ENCODE peak calls at places on chromosomes 6 and 20, in six cellular contexts. One of them, this sample, is unnamed.

GRCh38 chr6:31058128-31058894 is 48.0 kb downstream of the MUC22 start:
- DNase-seq in H1: no peak
- DNase-seq in K562: peak
- DNase-seq in HL-60: peak
- DNase-seq in SK-N-SH: peak
- DNase-seq in HepG2: peak
- DNase-seq in this sample: no peak

GRCh38 chr6:128018821-128019220 is 118.0 kb upstream of the THEMIS start:
- DNase-seq in H1: no peak
- DNase-seq in HL-60: no peak
- DNase-seq in HepG2: no peak
- DNase-seq in K562: no peak
- DNase-seq in SK-N-SH: no peak
- DNase-seq in this sample: no peak

GRCh38 chr6:147547369-147547902 is 38.9 kb downstream of the SAMD5 start:
- DNase-seq in HL-60: no peak
- DNase-seq in H1: no peak
- DNase-seq in SK-N-SH: no peak
- DNase-seq in HepG2: no peak
- DNase-seq in K562: no peak
- DNase-seq in this sample: no peak

GRCh38 chr6:125888989-125889656 is 67.4 kb upstream of the HINT3 start:
- DNase-seq in HepG2: peak
- DNase-seq in H1: no peak
- DNase-seq in HL-60: no peak
- DNase-seq in K562: peak
- DNase-seq in SK-N-SH: no peak
- DNase-seq in this sample: no peak

GRCh38 chr6:80165143-80165542 is 58.7 kb downstream of the BCKDHB start:
- DNase-seq in H1: no peak
- DNase-seq in HepG2: no peak
- DNase-seq in K562: no peak
- DNase-seq in HL-60: peak
- DNase-seq in SK-N-SH: no peak
- DNase-seq in this sample: peak

GRCh38 chr6:91442342-91442741 is 855.5 kb upstream of the MAP3K7 start:
- DNase-seq in H1: no peak
- DNase-seq in K562: no peak
- DNase-seq in SK-N-SH: no peak
- DNase-seq in HL-60: no peak
- DNase-seq in HepG2: no peak
- DNase-seq in this sample: no peak

GRCh38 chr20:38032585-38033329 is 499 bp downstream of the TTI1 start:
- DNase-seq in HepG2: peak
- DNase-seq in SK-N-SH: no peak
- DNase-seq in H1: no peak
- DNase-seq in K562: no peak
- DNase-seq in HL-60: peak
- DNase-seq in this sample: no peak

GRCh38 chr20:56800088-56800487 is 171.0 kb downstream of the TFAP2C start:
- DNase-seq in H1: no peak
- DNase-seq in K562: no peak
- DNase-seq in SK-N-SH: no peak
- DNase-seq in HepG2: no peak
- DNase-seq in HL-60: no peak
- DNase-seq in this sample: no peak

GRCh38 chr20:1393507-1393882 is 641 bp upstream of the FKBP1A start:
- DNase-seq in SK-N-SH: no peak
- DNase-seq in HL-60: no peak
- DNase-seq in K562: no peak
- DNase-seq in H1: no peak
- DNase-seq in HepG2: no peak
- DNase-seq in this sample: no peak

GRCh38 chr6:22727709-22728108 is 158.3 kb downstream of the HDGFL1 start:
- DNase-seq in K562: no peak
- DNase-seq in HL-60: no peak
- DNase-seq in SK-N-SH: no peak
- DNase-seq in HepG2: no peak
- DNase-seq in H1: no peak
- DNase-seq in this sample: no peak

GRCh38 chr6:165794179-165794601 is 131.1 kb upstream of the PDE10A start:
- DNase-seq in HL-60: no peak
- DNase-seq in HepG2: no peak
- DNase-seq in H1: no peak
- DNase-seq in K562: no peak
- DNase-seq in SK-N-SH: no peak
- DNase-seq in this sample: no peak

DNA sequence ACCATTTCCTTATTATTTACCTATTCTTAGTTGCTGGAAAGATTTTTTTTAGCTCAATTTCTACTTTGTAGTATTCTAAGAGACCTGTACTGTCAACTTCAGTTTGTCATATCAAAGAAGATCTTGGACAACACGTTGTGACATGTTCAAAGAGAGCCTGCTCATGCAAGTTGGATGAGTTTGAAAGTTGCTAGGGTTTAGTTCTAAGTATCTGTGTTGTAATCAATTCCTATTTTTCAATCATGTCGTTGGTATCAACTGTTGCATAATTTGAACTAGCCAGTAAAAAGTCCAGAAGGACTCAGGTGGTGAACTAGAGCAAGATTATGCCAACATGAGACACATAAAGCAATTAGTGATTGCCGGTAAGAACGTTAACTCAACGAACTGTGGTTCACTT is 30.2 kb downstream of the PKIB start:
- DNase-seq in HL-60: no peak
- DNase-seq in H1: no peak
- DNase-seq in K562: no peak
- DNase-seq in SK-N-SH: no peak
- DNase-seq in HepG2: no peak
- DNase-seq in this sample: no peak
- TF ChIP-seq GABPA in HL-60: no peak
- TF ChIP-seq GABPA in H1: no peak
- TF ChIP-seq GABPA in K562: no peak
- TF ChIP-seq GABPA in SK-N-SH: no peak
- TF ChIP-seq GABPA in HepG2: no peak
- TF ChIP-seq GABPA in this sample: no peak

GRCh38 chr6:137361701-137362100 is 132.5 kb downstream of the OLIG3 start:
- DNase-seq in K562: no peak
- DNase-seq in SK-N-SH: no peak
- DNase-seq in HL-60: no peak
- DNase-seq in HepG2: peak
- DNase-seq in H1: no peak
- DNase-seq in this sample: no peak
- H3K27ac ChIP-seq in K562: no peak
- H3K27ac ChIP-seq in SK-N-SH: no peak
- H3K27ac ChIP-seq in HL-60: no peak
- H3K27ac ChIP-seq in HepG2: no peak
- H3K27ac ChIP-seq in H1: no peak
- H3K27ac ChIP-seq in this sample: no peak

DNA sequence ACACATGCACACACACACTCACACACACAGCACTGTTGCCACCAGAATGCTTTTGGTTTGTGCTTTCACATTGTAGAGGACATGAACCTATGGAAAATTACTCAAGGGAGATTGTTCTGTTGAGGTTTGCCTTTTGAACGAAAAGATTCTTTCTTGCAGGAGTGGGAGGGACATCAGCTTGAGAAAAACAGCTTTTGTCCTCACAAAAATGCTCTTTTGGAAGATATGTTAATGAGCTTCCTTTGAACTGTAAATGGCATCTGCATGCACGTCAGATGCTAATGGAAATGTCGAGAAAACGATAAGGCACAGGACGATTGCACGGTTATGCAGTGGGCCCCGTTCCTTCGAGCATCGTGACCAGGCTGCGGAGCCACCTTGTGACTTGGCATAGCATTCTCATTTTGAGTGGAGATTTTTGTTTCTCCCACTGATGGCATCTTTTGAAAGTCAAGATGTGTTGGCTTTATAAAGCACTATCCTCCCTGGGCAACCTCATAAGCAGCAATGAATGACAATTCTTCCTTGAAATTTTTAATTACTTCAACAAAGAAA is 724.0 kb downstream of the KIF16B start:
- DNase-seq in H1: no peak
- DNase-seq in HL-60: no peak
- DNase-seq in HepG2: no peak
- DNase-seq in SK-N-SH: no peak
- DNase-seq in K562: no peak
- DNase-seq in this sample: no peak
- TF ChIP-seq GABPA in H1: no peak
- TF ChIP-seq GABPA in HL-60: no peak
- TF ChIP-seq GABPA in HepG2: no peak
- TF ChIP-seq GABPA in SK-N-SH: no peak
- TF ChIP-seq GABPA in K562: no peak
- TF ChIP-seq GABPA in this sample: no peak

GRCh38 chr6:139449611-139450000 is 75.2 kb upstream of the CITED2 start:
- DNase-seq in HL-60: no peak
- DNase-seq in K562: no peak
- DNase-seq in SK-N-SH: no peak
- DNase-seq in HepG2: no peak
- DNase-seq in H1: no peak
- DNase-seq in this sample: no peak
- H3K27ac ChIP-seq in HL-60: peak
- H3K27ac ChIP-seq in K562: peak
- H3K27ac ChIP-seq in SK-N-SH: peak
- H3K27ac ChIP-seq in HepG2: no peak
- H3K27ac ChIP-seq in H1: no peak
- H3K27ac ChIP-seq in this sample: no peak

GRCh38 chr20:36470482-36471062 is 70.7 kb upstream of the MYL9 start:
- DNase-seq in HL-60: no peak
- DNase-seq in HepG2: no peak
- DNase-seq in K562: no peak
- DNase-seq in SK-N-SH: no peak
- DNase-seq in H1: no peak
- DNase-seq in this sample: no peak

GRCh38 chr20:36466089-36466488 is 75.2 kb upstream of the MYL9 start:
- DNase-seq in HepG2: no peak
- DNase-seq in H1: no peak
- DNase-seq in HL-60: no peak
- DNase-seq in K562: no peak
- DNase-seq in SK-N-SH: no peak
- DNase-seq in this sample: no peak

GRCh38 chr20:36467076-36467999 is 74.0 kb upstream of the MYL9 start:
- DNase-seq in SK-N-SH: no peak
- DNase-seq in HL-60: no peak
- DNase-seq in H1: no peak
- DNase-seq in HepG2: no peak
- DNase-seq in K562: no peak
- DNase-seq in this sample: no peak

GRCh38 chr20:36469973-36470372 is 71.3 kb upstream of the MYL9 start:
- DNase-seq in K562: no peak
- DNase-seq in HL-60: no peak
- DNase-seq in H1: no peak
- DNase-seq in HepG2: no peak
- DNase-seq in SK-N-SH: no peak
- DNase-seq in this sample: no peak

GRCh38 chr20:36468149-36469000 is 72.9 kb upstream of the MYL9 start:
- DNase-seq in K562: no peak
- DNase-seq in H1: no peak
- DNase-seq in SK-N-SH: peak
- DNase-seq in HL-60: no peak
- DNase-seq in HepG2: peak
- DNase-seq in this sample: no peak
- TF ChIP-seq GABPA in K562: no peak
- TF ChIP-seq GABPA in H1: no peak
- TF ChIP-seq GABPA in SK-N-SH: no peak
- TF ChIP-seq GABPA in HL-60: no peak
- TF ChIP-seq GABPA in HepG2: peak
- TF ChIP-seq GABPA in this sample: no peak

GRCh38 chr6:46053034-46053933 is 37.6 kb upstream of the CLIC5 start:
- DNase-seq in HL-60: no peak
- DNase-seq in K562: no peak
- DNase-seq in H1: no peak
- DNase-seq in HepG2: no peak
- DNase-seq in SK-N-SH: no peak
- DNase-seq in this sample: no peak

GRCh38 chr6:46054531-46054930 is 38.9 kb upstream of the CLIC5 start:
- DNase-seq in SK-N-SH: no peak
- DNase-seq in H1: no peak
- DNase-seq in HL-60: no peak
- DNase-seq in HepG2: no peak
- DNase-seq in K562: no peak
- DNase-seq in this sample: no peak

GRCh38 chr6:46052479-46052878 is 36.8 kb upstream of the CLIC5 start:
- DNase-seq in K562: no peak
- DNase-seq in HL-60: no peak
- DNase-seq in HepG2: no peak
- DNase-seq in H1: no peak
- DNase-seq in SK-N-SH: no peak
- DNase-seq in this sample: no peak

GRCh38 chr6:46050845-46051405 is 35.3 kb upstream of the CLIC5 start:
- DNase-seq in K562: no peak
- DNase-seq in HL-60: no peak
- DNase-seq in HepG2: no peak
- DNase-seq in H1: no peak
- DNase-seq in SK-N-SH: no peak
- DNase-seq in this sample: no peak

GRCh38 chr6:46051962-46052361 is 36.3 kb upstream of the CLIC5 start:
- DNase-seq in SK-N-SH: no peak
- DNase-seq in HL-60: no peak
- DNase-seq in K562: no peak
- DNase-seq in HepG2: no peak
- DNase-seq in H1: no peak
- DNase-seq in this sample: no peak
- H3K27ac ChIP-seq in SK-N-SH: no peak
- H3K27ac ChIP-seq in HL-60: no peak
- H3K27ac ChIP-seq in K562: no peak
- H3K27ac ChIP-seq in HepG2: no peak
- H3K27ac ChIP-seq in H1: no peak
- H3K27ac ChIP-seq in this sample: no peak

DNA sequence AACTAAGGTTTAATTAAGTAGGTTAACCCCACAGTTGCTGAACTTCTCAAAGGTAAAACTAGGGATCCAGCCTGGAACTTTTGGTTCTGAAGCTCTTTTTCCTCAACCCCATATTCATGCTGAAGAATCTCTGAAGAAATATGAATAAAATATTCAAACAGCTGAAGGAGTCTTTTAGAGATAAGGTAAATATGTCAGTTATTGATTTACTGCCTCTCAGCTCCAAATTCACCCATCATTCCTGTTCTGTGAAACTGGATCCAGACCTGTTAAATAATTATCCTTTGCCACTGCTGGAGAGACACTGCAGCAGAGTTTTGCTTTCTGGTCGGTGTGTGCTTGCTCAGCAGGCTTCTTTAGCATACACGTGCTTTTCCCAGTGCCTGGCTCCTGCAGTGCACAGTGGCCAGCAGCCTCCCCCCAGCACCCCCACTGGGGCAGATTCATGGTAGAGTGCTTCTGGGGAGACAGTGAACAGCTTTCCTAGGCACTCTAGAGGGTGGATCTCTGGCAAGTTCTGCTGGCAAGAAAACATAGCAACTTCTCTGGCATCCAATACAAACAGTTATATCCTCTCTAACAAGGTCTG is 62.0 kb upstream of the BCLAF1 start:
- DNase-seq in SK-N-SH: no peak
- DNase-seq in H1: no peak
- DNase-seq in HepG2: no peak
- DNase-seq in HL-60: no peak
- DNase-seq in K562: no peak
- DNase-seq in this sample: no peak
- TF ChIP-seq GABPA in SK-N-SH: no peak
- TF ChIP-seq GABPA in H1: no peak
- TF ChIP-seq GABPA in HepG2: no peak
- TF ChIP-seq GABPA in HL-60: no peak
- TF ChIP-seq GABPA in K562: no peak
- TF ChIP-seq GABPA in this sample: no peak

This sample was measured in GM12878.